ENCODE peak calls at places on chromosomes 16 and 17, in ten cellular contexts. P, Y, J, G, I, F, M, N, C and K are unnamed samples.

GRCh38 chr16:16042076-16042475 is 92.7 kb downstream of the ABCC1 start:
- DNase-seq in P (peak; percentile 86), Y (peak; percentile 52), J (no peak), G (peak; percentile 49), I (no peak), F (no peak), M (no peak), N (peak; percentile 88), C (peak; percentile 43), K (no peak)

GRCh38 chr17:41705271-41705991 is 6.7 kb upstream of the GAST start:
- DNase-seq in P (peak; percentile 32), Y (no peak), J (peak; percentile 63), G (no peak), I (no peak), F (peak; percentile 73), M (no peak), N (peak; percentile 73), C (no peak), K (no peak)

GRCh38 chr16:14196011-14196410 is 124.9 kb downstream of the MRTFB start:
- DNase-seq in P (no peak), Y (no peak), J (no peak), G (no peak), I (no peak), F (no peak), M (no peak), N (peak; percentile 18), C (no peak), K (no peak)

GRCh38 chr17:57577751-57578607 is 167.1 kb downstream of the CCDC182 start:
- DNase-seq in P (peak; percentile 74), Y (peak; percentile 53), J (peak; percentile 91), G (no peak), I (peak; percentile 80), F (no peak), M (peak; percentile 15), N (peak; percentile 70), C (peak; percentile 19), K (no peak)

GRCh38 chr16:70162041-70162451 is 11.5 kb upstream of the CLEC18C start:
- DNase-seq in P (peak; percentile 12), Y (no peak), J (no peak), G (no peak), I (no peak), F (no peak), M (no peak), N (peak; percentile 80), C (no peak), K (no peak)

GRCh38 chr16:17944345-17944744 is 392.2 kb downstream of the NPIPA8 start:
- DNase-seq in P (no peak), Y (no peak), J (no peak), G (no peak), I (no peak), F (no peak), M (no peak), N (no peak), C (no peak), K (no peak)

GRCh38 chr17:48375356-48375755 is 54.7 kb downstream of the SKAP1 start:
- DNase-seq in P (no peak), Y (no peak), J (no peak), G (no peak), I (no peak), F (no peak), M (no peak), N (peak; percentile 35), C (no peak), K (no peak)

GRCh38 chr17:66466421-66466820 is 164.0 kb downstream of the PRKCA start:
- DNase-seq in P (no peak), Y (no peak), J (no peak), G (no peak), I (no peak), F (no peak), M (no peak), N (no peak), C (no peak), K (no peak)

GRCh38 chr16:66271074-66272060 is 95.1 kb upstream of the CDH5 start:
- DNase-seq in P (no peak), Y (no peak), J (no peak), G (no peak), I (no peak), F (peak; percentile 28), M (no peak), N (no peak), C (no peak), K (no peak)

GRCh38 chr17:60248618-60249516 is 99.1 kb downstream of the CA4 start:
- DNase-seq in P (no peak), Y (no peak), J (no peak), G (no peak), I (no peak), F (no peak), M (no peak), N (peak; percentile 30), C (no peak), K (no peak)

GRCh38 chr16:27720731-27721547 is 171.0 kb downstream of the KATNIP start:
- DNase-seq in P (peak; percentile 33), Y (peak; percentile 49), J (peak; percentile 38), G (no peak), I (no peak), F (no peak), M (peak; percentile 54), N (no peak), C (no peak), K (no peak)

GRCh38 chr16:84368327-84368996 is at the start of gene ATP2C2:
- DNase-seq in P (no peak), Y (no peak), J (peak; percentile 69), G (peak; percentile 40), I (no peak), F (peak; percentile 92), M (no peak), N (no peak), C (peak; percentile 62), K (no peak)

GRCh38 chr16:82633964-82634600 is 7.3 kb downstream of the CDH13 start:
- DNase-seq in P (no peak), Y (peak; percentile 47), J (no peak), G (no peak), I (no peak), F (no peak), M (peak; percentile 45), N (peak; percentile 46), C (no peak), K (no peak)

GRCh38 chr17:71613996-71614395 is 506.8 kb upstream of the SOX9 start:
- DNase-seq in P (no peak), Y (no peak), J (no peak), G (no peak), I (no peak), F (no peak), M (no peak), N (no peak), C (no peak), K (no peak)

GRCh38 chr16:59470556-59470955 is 736.4 kb upstream of the GOT2 start:
- DNase-seq in P (no peak), Y (no peak), J (no peak), G (no peak), I (no peak), F (no peak), M (no peak), N (no peak), C (no peak), K (no peak)

GRCh38 chr16:9238346-9238745 is 146.9 kb downstream of the HAPSTR1 start:
- DNase-seq in P (no peak), Y (no peak), J (no peak), G (no peak), I (no peak), F (no peak), M (no peak), N (no peak), C (no peak), K (no peak)

GRCh38 chr16:69253796-69254426 is 57.2 kb upstream of the VPS4A start:
- DNase-seq in P (no peak), Y (no peak), J (no peak), G (no peak), I (peak; percentile 46), F (no peak), M (no peak), N (no peak), C (no peak), K (no peak)

GRCh38 chr16:88306860-88307545 is 75.8 kb upstream of the ZNF469 start:
- DNase-seq in P (peak; percentile 66), Y (no peak), J (no peak), G (no peak), I (peak; percentile 53), F (no peak), M (no peak), N (peak; percentile 99), C (no peak), K (no peak)

GRCh38 chr17:50953831-50954601 is 87.9 kb upstream of the TOB1 start:
- DNase-seq in P (peak; percentile 53), Y (peak; percentile 81), J (peak; percentile 69), G (no peak), I (no peak), F (peak; percentile 93), M (no peak), N (peak; percentile 82), C (peak; percentile 58), K (no peak)

GRCh38 chr16:25006504-25007055 is 8.6 kb downstream of the ARHGAP17 start:
- DNase-seq in P (no peak), Y (no peak), J (no peak), G (no peak), I (no peak), F (no peak), M (no peak), N (peak; percentile 71), C (no peak), K (no peak)

GRCh38 chr17:74369221-74369620 is 1.9 kb downstream of the GPR142 start:
- DNase-seq in P (peak; percentile 21), Y (peak; percentile 75), J (peak; percentile 67), G (no peak), I (no peak), F (peak; percentile 82), M (no peak), N (no peak), C (peak; percentile 41), K (peak; percentile 61)

GRCh38 chr17:67613961-67614360 is 103.8 kb upstream of the NOL11 start:
- DNase-seq in P (no peak), Y (no peak), J (no peak), G (no peak), I (no peak), F (no peak), M (no peak), N (no peak), C (no peak), K (no peak)
- H3K27ac ChIP-seq in P (no peak overlapping the region), Y (no peak overlapping the region), J (no peak overlapping the region), G (no peak overlapping the region), I (no peak overlapping the region), F (no peak overlapping the region), M (no peak overlapping the region), N (no peak overlapping the region), C (no peak overlapping the region), K (no peak overlapping the region)

GRCh38 chr16:67910162-67910561 is 17.1 kb downstream of the PSKH1 start:
- DNase-seq in P (no peak), Y (no peak), J (no peak), G (no peak), I (no peak), F (no peak), M (peak; percentile 83), N (peak; percentile 69), C (no peak), K (no peak)
- H3K27ac ChIP-seq in P (no peak overlapping the region), Y (no peak overlapping the region), J (no peak overlapping the region), G (no peak overlapping the region), I (no peak overlapping the region), F (no peak overlapping the region), M (peak overlapping the region; percentile 82), N (no peak overlapping the region), C (no peak overlapping the region), K (no peak overlapping the region)

GRCh38 chr17:17808706-17809432 is 27.9 kb downstream of the SREBF1 start:
- DNase-seq in P (no peak), Y (no peak), J (peak; percentile 37), G (no peak), I (no peak), F (no peak), M (no peak), N (peak; percentile 37), C (no peak), K (no peak)
- H3K27ac ChIP-seq in P (no peak overlapping the region), Y (no peak overlapping the region), J (no peak overlapping the region), G (no peak overlapping the region), I (no peak overlapping the region), F (no peak overlapping the region), M (no peak overlapping the region), N (no peak overlapping the region), C (no peak overlapping the region), K (no peak overlapping the region)

GRCh38 chr16:1093284-1094123 is 2.5 kb downstream of the C1QTNF8 start:
- DNase-seq in P (peak; percentile 36), Y (no peak), J (peak; percentile 51), G (no peak), I (no peak), F (peak; percentile 77), M (no peak), N (no peak), C (no peak), K (no peak)
- H3K27ac ChIP-seq in P (no peak overlapping the region), Y (no peak overlapping the region), J (no peak overlapping the region), G (peak overlapping the region; percentile 30), I (no peak overlapping the region), F (no peak overlapping the region), M (no peak overlapping the region), N (no peak overlapping the region), C (no peak overlapping the region), K (no peak overlapping the region)